ENCODE peak calls at places on chromosomes 5 and 9, in eight cellular contexts. Y is uterus, T is NCI-H510A treated with DMSO at 0.1 percent for 48 hours, W is head of caudate nucleus, O is Right ventricle myocardium superior, C is LoVo, E is kidney epithelial cell, V is endothelial cell. J is an unnamed sample.

GRCh38 chr9:124199474-124199873 is 58.3 kb upstream of the NEK6 start:
- DNase-seq in V (no peak), W (no peak), C (no peak), T (no peak), O (no peak), Y (no peak), E (no peak), J (no peak)

GRCh38 chr9:133403766-133404439 is 13.9 kb downstream of the REXO4 start:
- DNase-seq in Y (no peak), T (no peak), O (no peak), V (peak; percentile 25), W (no peak), C (no peak), E (peak; percentile 7), J (no peak)

GRCh38 chr9:126491256-126491879 is 122.4 kb upstream of the LMX1B start:
- DNase-seq in W (peak; percentile 65), T (peak; percentile 85), Y (no peak), V (peak; percentile 60), E (peak; percentile 12), C (peak; percentile 55), O (no peak), J (no peak)

GRCh38 chr5:108093186-108093585 is 288.7 kb downstream of the FBXL17 start:
- DNase-seq in V (no peak), W (no peak), O (no peak), C (no peak), E (no peak), Y (no peak), T (no peak), J (peak; percentile 1)

GRCh38 chr9:17631396-17631795 is 52.5 kb downstream of the SH3GL2 start:
- DNase-seq in C (no peak), W (no peak), E (no peak), O (no peak), T (no peak), Y (no peak), V (no peak), J (no peak)

GRCh38 chr5:40904205-40904993 is 4.9 kb upstream of the C7 start:
- DNase-seq in V (peak; percentile 66), E (peak; percentile 31), Y (peak; percentile 73), T (peak; percentile 29), W (peak; percentile 48), C (peak; percentile 52), O (peak; percentile 56), J (peak; percentile 37)

GRCh38 chr9:9117866-9118265 is 1318.3 kb upstream of the DMAC1 start:
- DNase-seq in V (no peak), Y (no peak), C (no peak), O (no peak), T (peak; percentile 5), W (no peak), E (no peak), J (no peak)

GRCh38 chr5:178123987-178124925 is 6.6 kb upstream of the RMND5B start:
- DNase-seq in V (no peak), T (peak; percentile 64), W (no peak), E (no peak), C (no peak), O (no peak), Y (no peak), J (no peak)

GRCh38 chr5:179818746-179819295 is 1.9 kb upstream of the SQSTM1 start:
- DNase-seq in V (peak; percentile 59), C (peak; percentile 98), E (peak; percentile 82), W (peak; percentile 89), T (peak; percentile 29), O (peak; percentile 96), Y (peak; percentile 96), J (peak; percentile 87)

GRCh38 chr9:32449969-32450368 is 65.5 kb downstream of the ACO1 start:
- DNase-seq in E (no peak), O (no peak), T (no peak), W (no peak), C (no peak), V (no peak), Y (no peak), J (no peak)

GRCh38 chr9:5854032-5854792 is 21.3 kb upstream of the ERMP1 start:
- DNase-seq in T (no peak), V (no peak), W (no peak), C (no peak), Y (no peak), O (no peak), E (no peak), J (no peak)

GRCh38 chr9:123544007-123544827 is 188.2 kb downstream of the CRB2 start:
- DNase-seq in V (peak; percentile 43), O (no peak), E (peak; percentile 7), W (no peak), T (peak; percentile 52), C (peak; percentile 37), Y (no peak), J (no peak)

GRCh38 chr5:141488591-141489478 is at the start of gene PCDHGC5:
- DNase-seq in Y (no peak), W (peak; percentile 80), C (no peak), O (no peak), T (no peak), V (no peak), E (no peak), J (peak; percentile 66)

GRCh38 chr5:100690036-100690560 is 154.9 kb downstream of the FAM174A start:
- DNase-seq in W (no peak), T (no peak), Y (no peak), E (no peak), V (no peak), O (no peak), C (no peak), J (no peak)

GRCh38 chr9:77649109-77649812 is 1.1 kb upstream of the GNA14 start:
- DNase-seq in Y (no peak), E (no peak), T (peak; percentile 85), O (no peak), V (no peak), W (no peak), C (no peak), J (no peak)

GRCh38 chr5:107395632-107396350 is 274.9 kb downstream of the EFNA5 start:
- DNase-seq in W (no peak), T (no peak), V (no peak), Y (no peak), O (no peak), C (no peak), E (no peak), J (peak; percentile 84)

GRCh38 chr5:75405296-75405695 is 68.3 kb downstream of the HMGCR start:
- DNase-seq in W (no peak), V (no peak), T (no peak), Y (no peak), C (peak; percentile 58), E (no peak), O (no peak), J (no peak)

GRCh38 chr5:40465416-40465815 is 214.3 kb upstream of the PTGER4 start:
- DNase-seq in T (no peak), Y (no peak), O (no peak), W (no peak), E (no peak), C (no peak), V (no peak), J (no peak)

GRCh38 chr9:2686884-2687283 is 30.4 kb upstream of the KCNV2 start:
- DNase-seq in V (no peak), E (no peak), W (no peak), Y (no peak), O (no peak), C (no peak), T (no peak), J (no peak)

GRCh38 chr9:83062011-83062652 is 810 bp downstream of the RASEF start:
- DNase-seq in V (peak; percentile 5), C (peak; percentile 10), E (no peak), O (peak; percentile 35), Y (no peak), T (peak; percentile 68), W (no peak), J (peak; percentile 54)

GRCh38 chr5:156681276-156681675 is 168.8 kb upstream of the PPP1R2B start:
- DNase-seq in W (no peak), E (no peak), C (no peak), T (no peak), Y (no peak), O (no peak), V (no peak), J (no peak)

GRCh38 chr5:2001300-2001699 is 118.6 kb upstream of the IRX4 start:
- DNase-seq in V (no peak), T (no peak), E (no peak), W (no peak), O (no peak), C (no peak), Y (no peak), J (no peak)

GRCh38 chr9:77424993-77425392 is 223.1 kb downstream of the GNA14 start:
- DNase-seq in C (no peak), V (no peak), Y (no peak), O (no peak), E (no peak), T (no peak), W (no peak), J (no peak)

GRCh38 chr9:17137576-17137975 is 2.7 kb downstream of the CNTLN start:
- DNase-seq in W (no peak), E (no peak), T (no peak), C (no peak), V (no peak), O (no peak), Y (no peak), J (no peak)

GRCh38 chr5:5467737-5468136 is 45.3 kb downstream of the ICE1 start:
- DNase-seq in E (no peak), Y (no peak), W (no peak), C (no peak), O (no peak), V (no peak), T (no peak), J (no peak)

GRCh38 chr5:157575096-157575872 is at the start of gene ADAM19:
- DNase-seq in V (peak; percentile 77), E (no peak), C (peak; percentile 20), Y (peak; percentile 54), O (peak; percentile 71), T (no peak), W (no peak), J (peak; percentile 14)

GRCh38 chr5:73170522-73170921 is 2.5 kb upstream of the TMEM174 start:
- DNase-seq in O (no peak), T (no peak), V (peak; percentile 55), E (no peak), Y (no peak), C (no peak), W (no peak), J (peak; percentile 12)

GRCh38 chr5:151196556-151197290 is 27.2 kb downstream of the CCDC69 start:
- DNase-seq in O (no peak), W (no peak), C (no peak), E (no peak), T (no peak), Y (no peak), V (no peak), J (no peak)

GRCh38 chr9:19922476-19923118 is 133.8 kb upstream of the SLC24A2 start:
- DNase-seq in Y (peak; percentile 70), O (no peak), C (peak; percentile 32), T (peak; percentile 6), W (peak; percentile 81), V (peak; percentile 58), E (no peak), J (peak; percentile 71)

GRCh38 chr5:88778736-88779135 is 104.2 kb downstream of the MEF2C start:
- DNase-seq in C (no peak), V (no peak), Y (no peak), T (no peak), O (no peak), E (no peak), W (no peak), J (no peak)

GRCh38 chr9:70262948-70263347 is 4.2 kb downstream of the SMC5 start:
- DNase-seq in O (no peak), E (no peak), W (no peak), T (no peak), C (no peak), V (no peak), Y (no peak), J (no peak)

GRCh38 chr9:8762676-8763075 is 963.1 kb upstream of the DMAC1 start:
- DNase-seq in V (no peak), E (no peak), C (no peak), Y (no peak), O (no peak), W (no peak), T (no peak), J (no peak)

GRCh38 chr5:93479982-93480509 is 101.0 kb downstream of the NR2F1-AS1 start:
- DNase-seq in O (no peak), C (no peak), V (no peak), E (no peak), Y (no peak), T (no peak), W (no peak), J (no peak)

GRCh38 chr9:99352786-99353185 is 130.7 kb downstream of the SEC61B start:
- DNase-seq in E (no peak), V (no peak), Y (no peak), T (no peak), W (no peak), O (no peak), C (no peak), J (no peak)

J was measured in kidney glomerular epithelial cell.